ENCODE peak calls at places on chromosomes 2 and 18, in eight cellular contexts. O is A549; V is tibial nerve; G is CD8-positive, alpha-beta T cell; K is H1; Q is upper lobe of right lung; B is adrenal gland; J is CD4-positive, CD25-positive, alpha-beta regulatory T cell. Y is an unnamed sample.

GRCh38 chr2:99153921-99154604 is 679 bp downstream of the TSGA10 start:
- DNase-seq in O (no peak), V (no peak), G (no peak), K (no peak), Q (no peak), B (no peak), J (no peak), Y (no peak)

GRCh38 chr18:25453556-25454269 is 101.7 kb upstream of the ZNF521 start:
- DNase-seq in O (no peak), V (peak; percentile 36), G (no peak), K (no peak), Q (no peak), B (no peak), J (no peak), Y (no peak)

GRCh38 chr2:79512442-79513401 is at the start of gene CTNNA2:
- DNase-seq in O (peak; percentile 62), V (no peak), G (no peak), K (peak; percentile 89), Q (peak; percentile 69), B (peak; percentile 74), J (peak; percentile 10), Y (no peak)

GRCh38 chr2:37782721-37783438 is 111.4 kb upstream of the CDC42EP3 start:
- DNase-seq in O (no peak), V (no peak), G (no peak), K (no peak), Q (no peak), B (no peak), J (no peak), Y (no peak)

GRCh38 chr2:126880262-126880800 is 18.4 kb upstream of the TEX51 start:
- DNase-seq in O (no peak), V (no peak), G (no peak), K (no peak), Q (peak; percentile 39), B (peak; percentile 4), J (no peak), Y (no peak)

GRCh38 chr2:242043538-242044205 is 174.1 kb downstream of the RTP5 start:
- DNase-seq in O (no peak), V (no peak), G (no peak), K (no peak), Q (no peak), B (no peak), J (no peak), Y (no peak)

GRCh38 chr2:59684101-59684770 is 869.2 kb downstream of the BCL11A start:
- DNase-seq in O (no peak), V (no peak), G (no peak), K (no peak), Q (no peak), B (no peak), J (no peak), Y (no peak)

GRCh38 chr2:29228276-29228675 is 113.1 kb downstream of the CLIP4 start:
- DNase-seq in O (no peak), V (no peak), G (no peak), K (no peak), Q (no peak), B (no peak), J (no peak), Y (no peak)

GRCh38 chr2:179235463-179236108 is 29.0 kb downstream of the SESTD1 start:
- DNase-seq in O (no peak), V (no peak), G (no peak), K (no peak), Q (no peak), B (no peak), J (no peak), Y (no peak)

GRCh38 chr2:151619337-151619989 is 114.8 kb downstream of the NEB start:
- DNase-seq in O (peak; percentile 68), V (no peak), G (no peak), K (no peak), Q (no peak), B (peak; percentile 26), J (no peak), Y (no peak)

GRCh38 chr2:199407421-199407820 is 50.3 kb downstream of the SATB2 start:
- DNase-seq in O (no peak), V (no peak), G (no peak), K (no peak), Q (no peak), B (no peak), J (no peak), Y (no peak)

GRCh38 chr2:199405241-199405640 is 52.5 kb downstream of the SATB2 start:
- DNase-seq in O (peak; percentile 18), V (no peak), G (no peak), K (no peak), Q (no peak), B (no peak), J (peak; percentile 2), Y (no peak)

GRCh38 chr2:199409705-199410104 is 48.0 kb downstream of the SATB2 start:
- DNase-seq in O (no peak), V (no peak), G (no peak), K (no peak), Q (no peak), B (no peak), J (no peak), Y (no peak)

GRCh38 chr2:199410130-199410529 is 47.6 kb downstream of the SATB2 start:
- DNase-seq in O (no peak), V (no peak), G (no peak), K (no peak), Q (no peak), B (no peak), J (no peak), Y (no peak)

GRCh38 chr2:199404841-199405240 is 52.9 kb downstream of the SATB2 start:
- DNase-seq in O (no peak), V (no peak), G (no peak), K (no peak), Q (no peak), B (no peak), J (no peak), Y (no peak)
- H3K27ac ChIP-seq in O (no peak overlapping the region), V (no peak overlapping the region), G (no peak overlapping the region), K (no peak overlapping the region), Q (no peak overlapping the region), B (no peak overlapping the region), J (no peak overlapping the region), Y (no peak overlapping the region)

DNA sequence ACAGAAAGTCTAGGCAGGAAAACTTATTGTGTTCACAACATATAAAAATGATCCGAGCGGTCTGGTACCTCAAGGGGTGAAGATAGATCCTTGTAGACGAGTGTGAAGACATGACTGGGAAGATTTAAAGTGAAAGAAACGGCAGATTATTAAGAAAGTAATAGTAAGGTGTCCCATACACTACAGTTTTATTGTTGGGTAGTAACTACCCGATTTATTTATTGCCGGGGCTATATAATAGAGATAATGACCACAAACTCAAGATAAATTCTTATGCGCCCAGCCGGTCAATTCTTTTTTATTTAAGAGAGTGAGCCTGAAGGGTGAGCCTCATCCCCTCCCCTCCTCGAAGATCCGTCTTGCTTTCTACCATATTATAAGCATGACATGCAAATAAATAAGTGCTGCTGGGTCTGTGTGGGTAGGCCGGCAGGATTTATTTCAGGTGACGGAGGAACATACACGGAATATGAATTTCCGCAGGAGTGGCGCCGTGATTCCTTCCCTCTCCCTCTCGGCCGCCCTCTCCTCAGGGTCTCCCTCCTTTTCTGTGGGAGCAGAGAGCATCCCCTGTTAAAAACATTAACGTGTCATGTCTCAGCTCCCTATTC is 147.5 kb downstream of the MEIS1 start:
- DNase-seq in O (no peak), V (no peak), G (no peak), K (no peak), Q (no peak), B (no peak), J (no peak), Y (no peak)
- H3K27ac ChIP-seq in O (no peak overlapping the region), V (peak overlapping the region; percentile 61), G (no peak overlapping the region), K (no peak overlapping the region), Q (peak overlapping the region; percentile 90), B (peak overlapping the region; percentile 99), J (no peak overlapping the region), Y (no peak overlapping the region)

GRCh38 chr18:9617006-9617542 is 2.7 kb upstream of the PPP4R1 start:
- DNase-seq in O (no peak), V (no peak), G (no peak), K (no peak), Q (no peak), B (no peak), J (no peak), Y (no peak)

GRCh38 chr18:9615973-9616559 is 1.7 kb upstream of the PPP4R1 start:
- DNase-seq in O (no peak), V (no peak), G (no peak), K (no peak), Q (no peak), B (no peak), J (no peak), Y (no peak)

GRCh38 chr18:9619056-9619455 is 4.7 kb upstream of the PPP4R1 start:
- DNase-seq in O (no peak), V (no peak), G (no peak), K (no peak), Q (no peak), B (no peak), J (no peak), Y (no peak)

GRCh38 chr18:9619545-9619944 is 5.2 kb upstream of the PPP4R1 start:
- DNase-seq in O (no peak), V (no peak), G (no peak), K (no peak), Q (no peak), B (no peak), J (peak; percentile 56), Y (no peak)

DNA sequence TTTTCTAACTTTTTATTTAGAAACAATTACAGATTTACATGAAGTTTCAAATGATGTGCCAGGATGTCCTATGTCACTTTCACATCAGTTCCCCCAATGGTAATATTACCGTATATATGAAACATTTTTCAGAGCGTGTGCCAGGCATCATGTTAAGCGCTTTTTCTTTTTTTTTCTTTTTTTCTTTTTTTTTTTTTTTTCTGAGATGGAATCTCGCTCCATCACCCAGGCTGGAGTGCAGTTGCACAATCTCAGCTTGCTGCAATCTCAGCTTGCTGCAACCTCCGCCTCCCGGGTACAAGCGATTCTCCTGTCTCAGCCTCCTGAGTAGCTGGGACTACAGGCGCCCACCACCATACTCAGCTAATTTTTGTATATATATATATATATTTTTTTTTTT is 5.6 kb upstream of the PPP4R1 start:
- DNase-seq in O (no peak), V (no peak), G (no peak), K (no peak), Q (no peak), B (no peak), J (no peak), Y (no peak)
- H3K27ac ChIP-seq in O (peak overlapping the region; percentile 49), V (no peak overlapping the region), G (no peak overlapping the region), K (no peak overlapping the region), Q (no peak overlapping the region), B (no peak overlapping the region), J (no peak overlapping the region), Y (no peak overlapping the region)

GRCh38 chr2:144239306-144239705 is 280.6 kb downstream of the ZEB2 start:
- DNase-seq in O (no peak), V (no peak), G (no peak), K (no peak), Q (no peak), B (no peak), J (no peak), Y (no peak)

GRCh38 chr2:144240656-144241339 is 279.1 kb downstream of the ZEB2 start:
- DNase-seq in O (no peak), V (no peak), G (no peak), K (no peak), Q (no peak), B (no peak), J (peak; percentile 39), Y (no peak)

GRCh38 chr2:144239726-144240125 is 280.2 kb downstream of the ZEB2 start:
- DNase-seq in O (no peak), V (no peak), G (no peak), K (no peak), Q (no peak), B (no peak), J (no peak), Y (no peak)

GRCh38 chr2:144237108-144237507 is 282.8 kb downstream of the ZEB2 start:
- DNase-seq in O (no peak), V (no peak), G (no peak), K (no peak), Q (no peak), B (no peak), J (no peak), Y (no peak)

GRCh38 chr2:144237845-144238637 is 281.9 kb downstream of the ZEB2 start:
- DNase-seq in O (no peak), V (peak; percentile 10), G (no peak), K (no peak), Q (no peak), B (no peak), J (no peak), Y (no peak)
- H3K27ac ChIP-seq in O (no peak overlapping the region), V (no peak overlapping the region), G (no peak overlapping the region), K (no peak overlapping the region), Q (peak overlapping the region; percentile 4), B (peak overlapping the region; percentile 60), J (no peak overlapping the region), Y (no peak overlapping the region)